ENCODE peak calls at places on chromosomes 11 and 22, in five cellular contexts. S is aorta, I is A549, G is heart left ventricle, N is HAP-1. X is an unnamed sample.

GRCh38 chr11:128453444-128454336 is 133.7 kb downstream of the ETS1 start:
- DNase-seq in S (peak), I (no peak), G (peak), N (no peak), X (peak)

GRCh38 chr11:121463689-121464335 is 11.0 kb upstream of the SORL1-AS1 start:
- DNase-seq in S (no peak), I (no peak), G (no peak), N (no peak), X (no peak)

GRCh38 chr11:10920205-10920604 is 62.4 kb upstream of the ZBED5 start:
- DNase-seq in S (no peak), I (no peak), G (no peak), N (no peak), X (peak)

GRCh38 chr22:45991108-45991507 is 14.1 kb upstream of the WNT7B start:
- DNase-seq in S (no peak), I (no peak), G (no peak), N (no peak), X (no peak)

GRCh38 chr22:24146190-24146616 is 35.1 kb upstream of the SUSD2 start:
- DNase-seq in S (no peak), I (peak), G (peak), N (no peak), X (peak)

GRCh38 chr22:26679003-26679629 is 21.7 kb downstream of the MIAT start:
- DNase-seq in S (peak), I (peak), G (peak), N (peak), X (peak)

GRCh38 chr11:76810151-76810853 is 27.1 kb downstream of the TSKU start:
- DNase-seq in S (no peak), I (no peak), G (peak), N (no peak), X (peak)

GRCh38 chr11:5288108-5288911 is 13.4 kb downstream of the OR51B4 start:
- DNase-seq in S (no peak), I (no peak), G (no peak), N (no peak), X (peak)

GRCh38 chr11:95764267-95764898 is 25.2 kb downstream of the FAM76B start:
- DNase-seq in S (no peak), I (peak), G (no peak), N (peak), X (peak)

GRCh38 chr11:12842933-12843636 is 166.0 kb upstream of the RASSF10 start:
- DNase-seq in S (no peak), I (no peak), G (no peak), N (peak), X (peak)
- H3K4me3 ChIP-seq in S (no peak), I (no peak), G (no peak), N (no peak), X (no peak)

DNA sequence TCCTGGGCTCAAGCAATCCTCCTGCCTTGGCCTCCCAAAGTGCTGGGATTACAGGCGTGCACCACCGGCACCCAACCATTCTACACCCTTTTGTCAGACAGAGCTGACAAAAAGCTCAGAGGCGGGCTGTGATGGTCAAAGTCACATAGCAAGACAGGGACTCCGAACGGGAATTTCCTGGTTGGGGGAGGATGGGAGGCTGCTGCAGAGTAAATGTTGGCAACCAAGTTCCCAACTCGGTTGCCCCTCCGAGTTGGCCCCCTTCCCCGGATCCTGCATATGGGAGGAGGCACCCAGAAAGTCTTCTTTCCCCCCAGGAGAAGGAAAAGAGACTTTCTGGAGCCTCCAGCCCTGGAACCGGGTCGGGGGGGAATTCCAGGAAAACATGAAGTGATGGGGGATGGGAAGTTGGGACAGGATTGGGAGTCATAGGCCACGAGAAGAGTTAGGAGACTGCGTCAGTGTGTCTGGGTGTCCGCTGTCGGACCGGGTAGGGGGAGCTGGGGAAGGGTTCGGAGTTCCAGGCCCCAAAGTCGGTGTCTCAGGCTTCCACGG is 640 bp downstream of the SELENOM start:
- DNase-seq in S (no peak), I (no peak), G (peak), N (no peak), X (peak)
- H3K4me3 ChIP-seq in S (peak), I (peak), G (peak), N (peak), X (peak)

GRCh38 chr11:30505603-30506002 is 80.5 kb downstream of the MPPED2 start:
- DNase-seq in S (no peak), I (no peak), G (no peak), N (no peak), X (no peak)
- H3K4me3 ChIP-seq in S (no peak), I (no peak), G (no peak), N (no peak), X (no peak)

GRCh38 chr22:44314425-44315067 is 1.8 kb upstream of the SHISAL1 start:
- DNase-seq in S (no peak), I (no peak), G (no peak), N (no peak), X (no peak)
- H3K4me3 ChIP-seq in S (no peak), I (no peak), G (no peak), N (no peak), X (no peak)

DNA sequence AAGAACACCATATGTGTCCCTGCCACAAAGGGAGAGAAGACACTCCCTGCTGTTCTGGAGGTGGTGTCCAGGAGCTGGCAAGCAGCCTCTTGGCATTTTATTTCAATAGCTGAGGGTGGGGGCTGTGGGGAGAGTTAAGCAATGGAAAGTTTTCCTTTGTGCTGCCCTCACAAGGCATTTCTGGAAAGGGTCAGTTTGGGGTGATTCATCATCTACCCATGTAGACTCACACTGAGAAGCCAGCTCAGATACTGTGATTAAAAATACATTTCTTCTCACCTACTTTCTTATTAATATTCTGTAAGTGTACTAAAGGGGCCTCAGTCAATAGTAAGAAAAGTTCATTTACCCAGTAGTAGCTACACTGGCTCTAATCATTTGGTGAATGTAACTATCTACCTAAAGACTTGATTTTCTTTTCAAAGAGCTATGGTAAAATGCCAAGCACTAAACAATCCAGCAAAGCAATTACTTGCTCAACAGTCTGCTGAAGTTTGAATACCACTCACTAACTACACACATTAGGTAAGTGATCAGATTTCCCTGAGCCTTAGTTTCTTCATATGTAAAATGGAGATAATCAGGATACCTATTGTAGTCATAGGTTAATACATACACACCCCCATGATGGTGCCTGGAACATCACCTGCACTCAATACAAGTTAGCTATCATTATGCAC is 55.1 kb downstream of the SLC1A2 start:
- DNase-seq in S (peak), I (peak), G (peak), N (no peak), X (peak)
- H3K4me3 ChIP-seq in S (no peak), I (no peak), G (no peak), N (no peak), X (peak)

GRCh38 chr22:20965888-20966855 is 883 bp upstream of the AIFM3 start:
- DNase-seq in S (no peak), I (no peak), G (no peak), N (no peak), X (no peak)

GRCh38 chr22:20964799-20965103 is 2.3 kb upstream of the AIFM3 start:
- DNase-seq in S (no peak), I (no peak), G (no peak), N (no peak), X (no peak)

GRCh38 chr22:20964090-20964798 is 2.8 kb upstream of the AIFM3 start:
- DNase-seq in S (no peak), I (no peak), G (no peak), N (no peak), X (no peak)

GRCh38 chr22:20966883-20967696 is at the start of gene AIFM3:
- DNase-seq in S (no peak), I (no peak), G (no peak), N (no peak), X (no peak)

DNA sequence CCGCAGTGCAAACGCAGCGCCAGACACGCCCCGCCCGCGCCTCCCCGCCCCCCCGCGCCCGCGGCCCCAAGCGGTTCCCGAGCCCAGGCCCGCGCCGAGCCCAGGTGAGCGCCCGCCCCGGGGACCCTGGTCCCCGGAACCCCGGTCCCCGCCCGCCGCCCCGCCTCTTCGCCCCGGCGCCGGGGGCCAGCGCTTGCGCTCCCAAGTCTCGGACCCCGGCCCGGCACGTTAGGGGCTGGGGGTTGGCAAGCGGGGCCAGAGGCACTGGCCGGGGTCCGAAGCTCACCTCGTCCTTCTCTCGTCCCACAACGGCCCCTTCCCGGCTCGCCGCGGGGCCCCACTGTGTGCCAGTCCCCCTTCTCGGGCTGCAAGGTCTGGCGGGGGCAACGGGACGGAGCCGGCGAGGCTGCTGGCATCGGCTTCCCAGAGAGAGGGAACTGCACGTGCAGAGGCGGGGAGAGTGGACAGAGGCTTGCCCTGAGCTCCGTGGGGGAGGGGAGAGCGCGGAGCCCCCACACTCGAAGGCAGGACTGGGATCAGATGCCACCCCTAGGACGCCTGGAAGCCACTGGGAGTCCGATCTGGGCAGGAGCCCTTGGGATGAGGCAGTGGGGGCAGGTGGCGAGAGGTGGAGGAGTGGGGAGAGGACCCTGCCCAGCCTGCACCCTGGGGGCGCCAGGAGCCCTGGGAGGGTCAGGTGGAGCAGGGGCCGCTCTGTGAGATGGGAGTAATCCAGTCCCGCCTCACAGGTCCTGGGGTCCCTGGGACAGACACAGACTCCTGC is 1.8 kb upstream of the AIFM3 start:
- DNase-seq in S (no peak), I (no peak), G (no peak), N (no peak), X (peak)
- H3K4me3 ChIP-seq in S (no peak), I (no peak), G (no peak), N (no peak), X (no peak)

GRCh38 chr11:73866095-73866579 is 10.5 kb downstream of the COA4 start:
- DNase-seq in S (no peak), I (no peak), G (no peak), N (no peak), X (peak)
- H3K4me3 ChIP-seq in S (no peak), I (no peak), G (no peak), N (no peak), X (no peak)